ENCODE peak calls at places on chromosomes 16 and 17, in four cellular contexts. Q, J, U and W are unnamed samples.

GRCh38 chr17:83062818-83063671 is 16.4 kb upstream of the METRNL start:
- DNase-seq in J (peak; percentile 57), U (peak; percentile 23), Q (peak; percentile 22), W (no peak)

GRCh38 chr17:58176200-58176599 is 9.4 kb downstream of the OR4D2 start:
- DNase-seq in J (no peak), U (no peak), Q (no peak), W (no peak)

GRCh38 chr17:41773190-41773588 is 13.3 kb downstream of the JUP start:
- DNase-seq in J (peak; percentile 78), U (peak; percentile 73), Q (no peak), W (no peak)

GRCh38 chr17:43881176-43881575 is 26.2 kb downstream of the MPP2 start:
- DNase-seq in U (no peak), Q (no peak), J (no peak), W (no peak)

GRCh38 chr16:11010576-11011221 is 66.3 kb downstream of the CLEC16A start:
- DNase-seq in Q (peak; percentile 60), J (no peak), U (peak; percentile 49), W (no peak)

GRCh38 chr16:630815-631405 is at the start of gene WFIKKN1:
- DNase-seq in U (no peak), Q (peak; percentile 38), J (peak; percentile 87), W (no peak)

GRCh38 chr16:24977673-24978065 is 37.5 kb downstream of the ARHGAP17 start:
- DNase-seq in Q (no peak), J (no peak), U (no peak), W (no peak)

GRCh38 chr16:19102187-19102872 is 11.4 kb upstream of the ITPRIPL2 start:
- DNase-seq in J (no peak), U (no peak), Q (no peak), W (no peak)

GRCh38 chr16:78072275-78072674 is 27.2 kb upstream of the WWOX start:
- DNase-seq in J (no peak), Q (no peak), U (no peak), W (no peak)

GRCh38 chr16:53744449-53744848 is 40.5 kb downstream of the FTO start:
- DNase-seq in Q (no peak), U (no peak), J (no peak), W (peak; percentile 16)

GRCh38 chr17:75731716-75732498 is 10.6 kb downstream of the ITGB4 start:
- DNase-seq in Q (no peak), U (no peak), J (no peak), W (no peak)
- TF ChIP-seq CTCF in Q (no peak), U (no peak), J (no peak), W (no peak)

GRCh38 chr17:54666559-54666958 is 234.1 kb upstream of the TOM1L1 start:
- DNase-seq in Q (no peak), U (no peak), J (no peak), W (no peak)
- TF ChIP-seq CTCF in Q (no peak), U (no peak), J (no peak), W (no peak)

GRCh38 chr17:49703557-49704277 is 4.0 kb downstream of the SLC35B1 start:
- DNase-seq in Q (peak; percentile 66), U (no peak), J (no peak), W (no peak)
- TF ChIP-seq CTCF in Q (peak; percentile 29), U (peak; percentile 40), J (peak; percentile 34), W (peak; percentile 69)

GRCh38 chr17:28929769-28930168 is 21.5 kb downstream of the PHF12 start:
- DNase-seq in Q (no peak), J (no peak), U (no peak), W (no peak)

GRCh38 chr17:28925912-28926365 is 23.1 kb upstream of the DHRS13 start:
- DNase-seq in Q (no peak), U (no peak), J (no peak), W (peak; percentile 51)

GRCh38 chr17:28926786-28927185 is 23.9 kb upstream of the DHRS13 start:
- DNase-seq in J (no peak), Q (no peak), U (no peak), W (no peak)

GRCh38 chr17:28928061-28928460 is 23.3 kb downstream of the PHF12 start:
- DNase-seq in J (no peak), Q (no peak), U (no peak), W (no peak)

GRCh38 chr17:28926366-28926765 is 23.5 kb upstream of the DHRS13 start:
- DNase-seq in U (no peak), J (no peak), Q (no peak), W (no peak)
- TF ChIP-seq CTCF in U (no peak), J (no peak), Q (no peak), W (no peak)

GRCh38 chr17:81636505-81637288 is at the start of the genes NPLOC4 and TSPAN10:
- DNase-seq in Q (peak; percentile 82), U (peak; percentile 89), J (peak; percentile 94), W (peak; percentile 95)

GRCh38 chr17:81635973-81636504 is 873 bp downstream of the NPLOC4 start:
- DNase-seq in U (no peak), Q (no peak), J (no peak), W (no peak)

GRCh38 chr17:81630274-81630673 is 6.6 kb downstream of the NPLOC4 start:
- DNase-seq in U (no peak), Q (no peak), J (no peak), W (no peak)

GRCh38 chr17:81635431-81635830 is 1.5 kb downstream of the NPLOC4 start:
- DNase-seq in Q (no peak), J (no peak), U (no peak), W (no peak)

GRCh38 chr17:81631482-81631881 is 5.4 kb downstream of the NPLOC4 start:
- DNase-seq in U (no peak), J (no peak), Q (no peak), W (no peak)
- TF ChIP-seq CTCF in U (no peak), J (no peak), Q (no peak), W (no peak)

GRCh38 chr17:50184057-50184456 is 17.4 kb downstream of the COL1A1 start:
- DNase-seq in U (no peak), Q (no peak), J (no peak), W (no peak)
- TF ChIP-seq CTCF in U (no peak), Q (no peak), J (no peak), W (no peak)

DNA sequence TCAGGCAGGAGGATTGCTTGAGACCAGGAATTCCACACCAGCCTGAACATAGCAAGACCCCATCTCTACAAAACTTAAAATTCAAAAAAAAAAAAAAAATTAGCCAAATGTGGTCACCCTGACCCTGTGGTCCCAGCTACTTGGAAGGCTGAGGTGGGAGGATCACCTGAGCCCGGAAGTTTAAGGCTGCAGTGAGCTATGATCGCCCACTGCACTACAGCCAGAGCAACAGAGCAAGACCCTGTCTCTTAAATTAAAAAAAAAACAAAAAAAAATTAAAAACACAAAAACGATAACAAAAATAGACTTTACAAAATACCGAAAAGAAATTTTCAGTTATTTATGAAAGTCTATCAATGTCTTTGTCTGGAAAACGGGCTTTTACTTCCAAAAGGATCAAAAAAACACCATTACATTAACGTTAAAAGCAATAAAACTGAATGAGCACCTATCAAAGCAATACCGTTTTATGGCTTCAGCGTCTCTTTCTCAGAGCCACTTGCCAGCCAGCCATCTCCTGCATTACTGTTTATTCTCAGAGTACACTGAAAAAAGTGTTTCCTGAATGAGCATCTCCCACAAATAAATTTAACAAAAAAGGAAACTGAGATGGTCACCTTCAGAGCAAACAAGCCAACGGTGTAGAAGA is 6.1 kb downstream of the USP7 start:
- DNase-seq in Q (no peak), U (no peak), J (no peak), W (no peak)
- TF ChIP-seq CTCF in Q (no peak), U (no peak), J (no peak), W (no peak)